ENCODE peak calls at places on chromosomes 4 and X, in five cellular contexts. I, K, H, M and R are unnamed samples.

GRCh38 chr4:155237567-155237966 is 29.1 kb downstream of the NPY2R start:
- DNase-seq in K (no peak), H (no peak), I (no peak), M (no peak), R (no peak)

GRCh38 chr4:110055014-110055768 is 142.5 kb downstream of the EGF start:
- DNase-seq in K (no peak), M (no peak), I (peak), H (no peak), R (peak)

GRCh38 chr4:22695917-22696316 is 3.2 kb downstream of the GBA3 start:
- DNase-seq in I (no peak), M (no peak), H (no peak), K (no peak), R (no peak)

GRCh38 chr4:158873795-158874359 is 105.1 kb downstream of the FNIP2 start:
- DNase-seq in H (no peak), K (no peak), M (no peak), I (peak), R (peak)

GRCh38 chrX:39242187-39242586 is 440.9 kb downstream of the MID1IP1 start:
- DNase-seq in H (no peak), K (no peak), I (peak), M (no peak), R (peak)

GRCh38 chrX:40402771-40403533 is 177.8 kb upstream of the ATP6AP2 start:
- DNase-seq in I (peak), K (no peak), M (no peak), H (no peak), R (no peak)

GRCh38 chrX:42686296-42686695 is 91.7 kb downstream of the PPP1R2C start:
- DNase-seq in H (no peak), K (no peak), M (no peak), I (no peak), R (no peak)

GRCh38 chr4:4651811-4652609 is 110.2 kb upstream of the STX18 start:
- DNase-seq in I (no peak), K (no peak), M (no peak), H (no peak), R (no peak)

GRCh38 chrX:15834827-15835595 is 19.6 kb downstream of the AP1S2 start:
- DNase-seq in I (no peak), M (no peak), H (no peak), K (no peak), R (no peak)

GRCh38 chr4:110211007-110211769 is 12.8 kb upstream of the ELOVL6 start:
- DNase-seq in K (no peak), I (peak), H (no peak), M (no peak), R (peak)

GRCh38 chr4:126737899-126738526 is 894.7 kb upstream of the INTU start:
- DNase-seq in I (no peak), M (no peak), H (no peak), K (no peak), R (no peak)

GRCh38 chrX:133454525-133455323 is 39.4 kb upstream of the GPC4 start:
- DNase-seq in H (no peak), I (no peak), K (no peak), M (no peak), R (no peak)

GRCh38 chr4:126977306-126977705 is 655.5 kb upstream of the INTU start:
- DNase-seq in M (no peak), K (no peak), H (no peak), I (peak), R (no peak)

GRCh38 chr4:109548655-109549054 is 11.4 kb upstream of the MCUB start:
- DNase-seq in K (no peak), M (no peak), H (no peak), I (peak), R (peak)

GRCh38 chrX:20140410-20140809 is 1.2 kb downstream of the EIF1AX start:
- DNase-seq in K (no peak), H (no peak), I (no peak), M (no peak), R (no peak)

GRCh38 chr4:111475001-111475400 is 670.3 kb upstream of the FAM241A start:
- DNase-seq in M (no peak), H (peak), I (peak), K (no peak), R (no peak)

GRCh38 chrX:11239230-11239629 is 54.0 kb upstream of the AMELX start:
- DNase-seq in K (no peak), H (no peak), I (peak), M (no peak), R (no peak)

GRCh38 chr4:57109530-57109846 is 697 bp downstream of the IGFBP7 start:
- DNase-seq in K (no peak), M (no peak), I (peak), H (no peak), R (no peak)

GRCh38 chr4:98994474-98995182 is 893 bp upstream of the METAP1 start:
- DNase-seq in I (no peak), H (no peak), M (no peak), K (no peak), R (no peak)

DNA sequence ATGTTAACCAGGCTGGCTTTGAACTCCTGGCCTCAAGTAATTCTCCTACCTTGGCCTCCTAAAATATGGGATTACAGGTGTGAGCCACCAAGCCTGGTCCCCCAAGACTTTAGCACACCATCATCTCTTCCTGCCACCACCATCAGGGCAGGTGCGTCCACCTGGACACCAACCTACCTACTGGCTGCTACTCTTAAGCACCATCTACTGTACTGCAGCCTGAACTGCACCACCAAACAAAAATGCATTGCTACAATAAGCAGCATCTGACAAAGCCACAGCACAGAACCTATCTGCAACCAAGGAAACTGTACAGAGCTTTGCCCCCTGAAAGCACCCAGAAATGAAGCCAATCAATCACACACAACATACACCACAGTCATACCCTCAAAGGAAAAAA is 139.7 kb downstream of the EFHC2 start:
- DNase-seq in K (no peak), M (no peak), H (no peak), I (no peak), R (no peak)
- TF ChIP-seq CTCF in K (no peak), M (no peak), H (no peak), I (no peak), R (no peak)

GRCh38 chr4:47122592-47123291 is 91.4 kb downstream of the GABRB1 start:
- DNase-seq in K (no peak), I (peak), H (peak), M (peak), R (peak)

GRCh38 chr4:47120783-47121182 is 89.4 kb downstream of the GABRB1 start:
- DNase-seq in M (no peak), K (no peak), I (no peak), H (peak), R (no peak)

DNA sequence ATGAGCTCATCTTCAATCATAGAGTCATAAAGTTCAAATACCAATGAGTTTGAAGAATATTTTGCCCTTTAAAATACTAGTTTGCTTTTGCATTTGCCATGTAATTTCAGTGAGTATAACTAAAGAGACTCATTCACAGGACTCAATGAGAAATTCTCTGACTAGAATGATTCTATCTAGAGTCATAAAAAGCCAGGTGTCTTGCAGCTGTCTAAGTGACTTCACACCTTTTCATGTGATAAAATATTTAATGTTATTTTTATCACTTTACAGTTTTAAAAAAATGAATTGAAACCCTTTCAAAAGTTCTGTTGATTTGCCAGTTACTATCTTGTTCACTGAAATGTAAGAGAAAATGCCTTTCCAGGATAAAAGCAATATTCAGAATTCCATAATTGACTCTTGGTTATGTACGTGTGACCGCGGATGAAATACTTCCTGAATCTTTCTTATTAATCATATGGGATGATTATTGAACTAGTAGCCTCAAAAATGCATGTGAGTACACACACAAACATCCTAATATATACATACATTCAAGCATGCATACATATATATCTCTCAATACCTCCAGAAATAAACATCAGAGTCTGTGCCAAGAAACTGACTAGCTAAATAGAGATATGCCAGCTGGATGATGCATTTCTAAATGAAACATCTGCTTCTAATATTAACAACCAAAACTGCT is 87.0 kb downstream of the GABRB1 start:
- DNase-seq in K (no peak), M (no peak), I (no peak), H (no peak), R (no peak)
- TF ChIP-seq CTCF in K (no peak), M (no peak), I (no peak), H (no peak), R (no peak)

DNA sequence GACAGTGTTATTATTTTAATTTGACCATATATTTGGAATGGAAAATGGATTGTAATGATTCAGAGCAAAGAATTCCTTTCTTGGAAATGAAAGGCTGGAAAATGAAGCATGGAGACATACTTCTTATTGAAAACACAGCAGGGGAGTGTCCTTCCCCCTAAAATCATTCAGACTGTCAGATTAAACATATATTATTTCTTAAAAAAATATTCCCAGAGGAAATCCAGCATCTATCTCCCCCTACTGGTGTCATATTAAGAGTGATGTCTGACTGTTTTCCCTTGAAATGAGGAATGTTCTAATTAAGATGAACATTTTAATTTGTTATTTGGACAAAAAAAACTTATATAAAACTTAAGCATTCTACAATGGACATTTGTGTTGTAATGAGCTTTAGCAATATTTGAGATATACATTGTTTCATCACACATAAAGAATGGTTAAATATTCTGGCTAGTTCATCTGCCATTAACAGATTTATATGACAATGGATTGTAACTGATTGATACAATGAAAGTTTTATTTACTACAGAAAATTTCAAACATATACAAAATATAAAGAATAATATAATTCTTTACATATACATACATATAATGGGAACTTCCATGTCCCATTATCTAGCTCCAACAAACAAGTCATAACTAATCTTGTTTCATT is 264.6 kb downstream of the SPRY1 start:
- DNase-seq in M (no peak), I (peak), H (no peak), K (no peak), R (no peak)
- TF ChIP-seq CTCF in M (peak), I (peak), H (peak), K (peak), R (peak)

GRCh38 chrX:148133099-148133725 is 152.1 kb downstream of the FMR1NB start:
- DNase-seq in I (peak), H (no peak), M (no peak), K (no peak), R (no peak)
- TF ChIP-seq CTCF in I (no peak), H (no peak), M (no peak), K (no peak), R (peak)

DNA sequence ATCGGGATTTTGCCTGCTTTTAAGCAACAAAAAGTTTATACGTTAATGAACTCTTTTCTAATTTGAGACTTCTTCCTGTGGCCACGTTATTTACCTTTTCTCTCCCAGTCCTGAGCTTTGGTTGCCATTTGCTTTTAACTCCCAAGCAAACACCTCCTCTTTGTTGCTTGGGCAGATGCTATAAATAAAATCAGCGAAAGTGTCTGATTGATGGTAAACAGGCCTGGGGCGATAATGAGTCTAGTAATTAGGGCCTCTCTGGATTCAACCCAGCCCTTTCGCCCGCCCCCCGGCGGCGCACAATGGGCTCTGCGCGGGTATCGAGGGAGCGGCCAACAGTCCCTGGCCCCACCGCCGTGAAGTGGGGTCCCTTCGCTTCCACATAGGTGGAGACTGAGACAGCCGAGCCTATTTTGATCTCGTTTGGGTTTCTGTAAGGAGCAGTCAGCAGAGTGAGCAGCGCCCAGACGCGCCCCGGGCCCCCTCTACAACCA is 791 bp downstream of the CLGN start:
- DNase-seq in M (no peak), H (peak), K (no peak), I (no peak), R (peak)
- TF ChIP-seq CTCF in M (no peak), H (peak), K (no peak), I (no peak), R (no peak)